ENCODE peak calls at places on chromosomes 5 and 9, in seven cellular contexts. F, V, Y, S, A, T and N are unnamed samples.

GRCh38 chr5:102796014-102796413 is 40.9 kb downstream of the PAM start:
- DNase-seq in F (no peak), Y (no peak), V (no peak), A (no peak), S (no peak), T (no peak), N (no peak)

GRCh38 chr5:58629190-58630159 is 46.6 kb downstream of the RAB3C start:
- DNase-seq in A (no peak), T (no peak), Y (peak), S (peak), F (no peak), V (no peak), N (no peak)

GRCh38 chr9:88808019-88808656 is 183.1 kb upstream of the S1PR3 start:
- DNase-seq in T (no peak), A (no peak), S (no peak), V (no peak), Y (no peak), F (peak), N (no peak)

GRCh38 chr9:33180526-33181184 is 13.5 kb upstream of the B4GALT1 start:
- DNase-seq in S (no peak), V (no peak), Y (no peak), T (no peak), F (peak), A (no peak), N (no peak)

GRCh38 chr5:119341452-119342349 is 14.1 kb upstream of the TNFAIP8 start:
- DNase-seq in V (no peak), F (no peak), T (no peak), S (no peak), A (no peak), Y (no peak), N (no peak)

GRCh38 chr9:137785704-137786161 is 91.8 kb upstream of the CACNA1B start:
- DNase-seq in Y (no peak), T (no peak), V (no peak), S (no peak), F (no peak), A (no peak), N (no peak)

GRCh38 chr5:33235304-33235703 is 205.5 kb upstream of the TARS1 start:
- DNase-seq in Y (no peak), V (no peak), A (no peak), T (no peak), F (no peak), S (no peak), N (no peak)

GRCh38 chr5:133274597-133274935 is 222.8 kb downstream of the HSPA4 start:
- DNase-seq in V (no peak), F (no peak), T (no peak), S (no peak), Y (no peak), A (no peak), N (no peak)

GRCh38 chr9:126471084-126471611 is 142.6 kb upstream of the LMX1B start:
- DNase-seq in S (peak), F (peak), V (no peak), A (peak), Y (peak), T (peak), N (no peak)

GRCh38 chr9:19782005-19782404 is 6.8 kb downstream of the SLC24A2 start:
- DNase-seq in A (no peak), T (no peak), S (peak), Y (no peak), F (no peak), V (no peak), N (peak)

GRCh38 chr9:136964171-136964689 is 12.2 kb downstream of the LCN12 start:
- DNase-seq in A (no peak), T (no peak), F (no peak), S (no peak), V (no peak), Y (no peak), N (no peak)

GRCh38 chr9:133275105-133276000 is at the start of gene ABO:
- DNase-seq in V (no peak), Y (no peak), A (no peak), T (no peak), F (no peak), S (no peak), N (no peak)

GRCh38 chr9:14189578-14189977 is 124.4 kb downstream of the NFIB start:
- DNase-seq in V (no peak), T (no peak), S (no peak), A (no peak), Y (no peak), F (no peak), N (no peak)

GRCh38 chr5:35861718-35862117 is 5.0 kb downstream of the IL7R start:
- DNase-seq in V (no peak), S (no peak), Y (no peak), T (no peak), A (no peak), F (peak), N (no peak)

GRCh38 chr5:91151947-91152346 is 231.2 kb downstream of the ARRDC3 start:
- DNase-seq in T (no peak), F (peak), A (no peak), S (no peak), Y (no peak), V (no peak), N (no peak)

GRCh38 chr5:133534566-133534965 is 77.8 kb downstream of the FSTL4 start:
- DNase-seq in Y (no peak), V (no peak), F (no peak), A (no peak), T (no peak), S (no peak), N (peak)

GRCh38 chr5:52801329-52801728 is 13.6 kb downstream of the ITGA1 start:
- DNase-seq in V (no peak), F (peak), T (no peak), Y (no peak), S (peak), A (no peak), N (peak)

GRCh38 chr5:57137401-57137800 is 36.5 kb upstream of the GPBP1 start:
- DNase-seq in F (no peak), Y (no peak), A (no peak), T (no peak), S (no peak), V (no peak), N (no peak)

GRCh38 chr5:125446986-125447385 is 700.5 kb upstream of the ZNF608 start:
- DNase-seq in V (no peak), Y (no peak), F (peak), T (no peak), A (no peak), S (no peak), N (no peak)

GRCh38 chr9:130854086-130854485 is 19.0 kb downstream of the ABL1 start:
- DNase-seq in Y (no peak), S (no peak), F (peak), A (no peak), T (no peak), V (no peak), N (no peak)

GRCh38 chr9:114417511-114417910 is 29.7 kb upstream of the AKNA start:
- DNase-seq in F (peak), V (no peak), T (no peak), Y (no peak), S (no peak), A (no peak), N (no peak)

GRCh38 chr5:145776886-145777285 is 58.3 kb downstream of the PRELID2 start:
- DNase-seq in F (peak), A (no peak), V (no peak), S (no peak), T (no peak), Y (no peak), N (no peak)

GRCh38 chr9:27671591-27671990 is 98.3 kb upstream of the C9orf72 start:
- DNase-seq in Y (no peak), F (no peak), S (no peak), T (no peak), V (no peak), A (no peak), N (no peak)

GRCh38 chr5:56734066-56734766 is 81.1 kb upstream of the MAP3K1 start:
- DNase-seq in Y (no peak), F (no peak), S (no peak), V (no peak), T (no peak), A (no peak), N (no peak)

GRCh38 chr9:2341956-2342355 is 279.6 kb upstream of the VLDLR start:
- DNase-seq in T (no peak), Y (no peak), S (no peak), V (no peak), A (no peak), F (no peak), N (no peak)

GRCh38 chr9:5510991-5511390 is 660 bp downstream of the PDCD1LG2 start:
- DNase-seq in F (peak), S (no peak), A (no peak), V (peak), Y (no peak), T (no peak), N (peak)

GRCh38 chr9:673264-673965 is 168.1 kb upstream of the DMRT1 start:
- DNase-seq in S (no peak), T (no peak), F (no peak), V (no peak), A (no peak), Y (no peak), N (no peak)

GRCh38 chr5:93497101-93497500 is 83.9 kb downstream of the NR2F1-AS1 start:
- DNase-seq in Y (no peak), F (no peak), V (no peak), T (no peak), S (no peak), A (no peak), N (no peak)

GRCh38 chr9:93307468-93308157 is 123.7 kb downstream of the WNK2 start:
- DNase-seq in A (no peak), S (no peak), T (no peak), V (no peak), Y (no peak), F (no peak), N (no peak)

GRCh38 chr9:129895376-129896268 is 60.4 kb downstream of the USP20 start:
- DNase-seq in S (no peak), F (no peak), V (no peak), T (peak), Y (no peak), A (no peak), N (no peak)

GRCh38 chr5:45793638-45794532 is 97.7 kb upstream of the HCN1 start:
- DNase-seq in Y (no peak), V (no peak), A (peak), F (no peak), S (no peak), T (no peak), N (no peak)

GRCh38 chr5:168076561-168076991 is 214.9 kb upstream of the WWC1 start:
- DNase-seq in V (no peak), Y (peak), A (peak), F (peak), T (no peak), S (peak), N (no peak)

GRCh38 chr9:133331641-133332380 is 4.2 kb downstream of the SURF6 start:
- DNase-seq in Y (no peak), F (no peak), S (no peak), A (no peak), V (no peak), T (no peak), N (no peak)

GRCh38 chr5:54243483-54244080 is 66.8 kb downstream of the ARL15 start:
- DNase-seq in T (peak), S (peak), A (peak), V (peak), F (peak), Y (no peak), N (peak)

GRCh38 chr5:74240783-74241750 is 399.5 kb downstream of the ENC1 start:
- DNase-seq in S (peak), Y (no peak), A (no peak), V (no peak), F (peak), T (no peak), N (no peak)

GRCh38 chr5:147483961-147484707 is 25.7 kb downstream of the DPYSL3 start:
- DNase-seq in V (peak), T (no peak), Y (no peak), A (no peak), S (no peak), F (peak), N (peak)

GRCh38 chr5:120926471-120926870 is 462.4 kb downstream of the PRR16 start:
- DNase-seq in V (no peak), Y (no peak), A (no peak), S (no peak), T (no peak), F (no peak), N (no peak)

GRCh38 chr5:58127486-58128220 is 332.2 kb downstream of the PLK2 start:
- DNase-seq in A (no peak), S (no peak), V (no peak), F (no peak), T (no peak), Y (no peak), N (peak)